ENCODE peak calls at places on chromosomes 1 and 21, in six cellular contexts. One of them, this sample, is unnamed. For H3K4me1, the result is how much of the 10 kb centered on the place peaks cover.

GRCh38 chr1:114737314-114737713 is 20.5 kb downstream of the CSDE1 start:
- DNase-seq in mammary epithelial cell: no peak
- DNase-seq in neural progenitor cell: no peak
- DNase-seq in heart right ventricle: no peak
- DNase-seq in GM12878: no peak
- DNase-seq in IMR-90: no peak
- DNase-seq in this sample: no peak

GRCh38 chr1:67652800-67653199 is 32.2 kb upstream of the GADD45A start:
- DNase-seq in neural progenitor cell: no peak
- DNase-seq in GM12878: no peak
- DNase-seq in mammary epithelial cell: peak
- DNase-seq in IMR-90: peak
- DNase-seq in heart right ventricle: no peak
- DNase-seq in this sample: peak

GRCh38 chr1:64136749-64137568 is 66.5 kb upstream of the UBE2U start:
- DNase-seq in neural progenitor cell: peak
- DNase-seq in heart right ventricle: peak
- DNase-seq in IMR-90: peak
- DNase-seq in mammary epithelial cell: peak
- DNase-seq in GM12878: peak
- DNase-seq in this sample: peak

GRCh38 chr1:17196496-17197180 is 8.3 kb upstream of the PADI1 start:
- DNase-seq in heart right ventricle: no peak
- DNase-seq in GM12878: no peak
- DNase-seq in neural progenitor cell: no peak
- DNase-seq in mammary epithelial cell: no peak
- DNase-seq in IMR-90: no peak
- DNase-seq in this sample: no peak

GRCh38 chr1:164772635-164773034 is 213.7 kb downstream of the PBX1 start:
- DNase-seq in neural progenitor cell: no peak
- DNase-seq in IMR-90: peak
- DNase-seq in mammary epithelial cell: peak
- DNase-seq in heart right ventricle: peak
- DNase-seq in GM12878: no peak
- DNase-seq in this sample: peak

GRCh38 chr1:244705268-244706234 is 52.6 kb downstream of the DESI2 start:
- DNase-seq in neural progenitor cell: no peak
- DNase-seq in IMR-90: no peak
- DNase-seq in heart right ventricle: no peak
- DNase-seq in GM12878: no peak
- DNase-seq in mammary epithelial cell: no peak
- DNase-seq in this sample: no peak

GRCh38 chr1:176954242-176954641 is 210.3 kb downstream of the ASTN1 start:
- DNase-seq in mammary epithelial cell: no peak
- DNase-seq in IMR-90: no peak
- DNase-seq in neural progenitor cell: peak
- DNase-seq in GM12878: no peak
- DNase-seq in heart right ventricle: no peak
- DNase-seq in this sample: no peak

GRCh38 chr1:94606471-94606870 is 64.9 kb upstream of the F3 start:
- DNase-seq in GM12878: no peak
- DNase-seq in heart right ventricle: no peak
- DNase-seq in neural progenitor cell: no peak
- DNase-seq in mammary epithelial cell: no peak
- DNase-seq in IMR-90: no peak
- DNase-seq in this sample: no peak

GRCh38 chr1:7022058-7022457 is 236.8 kb downstream of the CAMTA1 start:
- DNase-seq in neural progenitor cell: no peak
- DNase-seq in mammary epithelial cell: no peak
- DNase-seq in IMR-90: no peak
- DNase-seq in heart right ventricle: no peak
- DNase-seq in GM12878: no peak
- DNase-seq in this sample: no peak

GRCh38 chr1:170044187-170044586 is 30.3 kb downstream of the KIFAP3 start:
- DNase-seq in GM12878: no peak
- DNase-seq in neural progenitor cell: no peak
- DNase-seq in IMR-90: peak
- DNase-seq in mammary epithelial cell: no peak
- DNase-seq in heart right ventricle: no peak
- DNase-seq in this sample: no peak

GRCh38 chr1:59225594-59225993 is 71.3 kb upstream of the FGGY start:
- DNase-seq in heart right ventricle: no peak
- DNase-seq in IMR-90: no peak
- DNase-seq in neural progenitor cell: no peak
- DNase-seq in GM12878: no peak
- DNase-seq in mammary epithelial cell: no peak
- DNase-seq in this sample: no peak

GRCh38 chr1:20398744-20399143 is 87.3 kb downstream of the CAMK2N1 start:
- DNase-seq in mammary epithelial cell: no peak
- DNase-seq in heart right ventricle: no peak
- DNase-seq in neural progenitor cell: no peak
- DNase-seq in GM12878: no peak
- DNase-seq in IMR-90: no peak
- DNase-seq in this sample: no peak

GRCh38 chr1:9128161-9128519 is 762 bp downstream of the GPR157 start:
- DNase-seq in GM12878: no peak
- DNase-seq in heart right ventricle: peak
- DNase-seq in neural progenitor cell: no peak
- DNase-seq in mammary epithelial cell: peak
- DNase-seq in IMR-90: no peak
- DNase-seq in this sample: peak

GRCh38 chr1:115910231-115910630 is 66.1 kb upstream of the SLC22A15 start:
- DNase-seq in mammary epithelial cell: no peak
- DNase-seq in heart right ventricle: no peak
- DNase-seq in IMR-90: no peak
- DNase-seq in GM12878: no peak
- DNase-seq in neural progenitor cell: no peak
- DNase-seq in this sample: no peak

GRCh38 chr1:226066415-226067077 is 4.0 kb downstream of the H3-3A start:
- DNase-seq in GM12878: no peak
- DNase-seq in neural progenitor cell: no peak
- DNase-seq in heart right ventricle: no peak
- DNase-seq in IMR-90: peak
- DNase-seq in mammary epithelial cell: peak
- DNase-seq in this sample: no peak

GRCh38 chr1:94801919-94802546 is 18.1 kb upstream of the SLC44A3 start:
- DNase-seq in heart right ventricle: peak
- DNase-seq in neural progenitor cell: peak
- DNase-seq in GM12878: no peak
- DNase-seq in IMR-90: peak
- DNase-seq in mammary epithelial cell: peak
- DNase-seq in this sample: peak

GRCh38 chr1:9410737-9411297 is 118.1 kb downstream of the SPSB1 start:
- DNase-seq in IMR-90: peak
- DNase-seq in GM12878: peak
- DNase-seq in mammary epithelial cell: peak
- DNase-seq in neural progenitor cell: peak
- DNase-seq in heart right ventricle: no peak
- DNase-seq in this sample: no peak

GRCh38 chr1:150006881-150007401 is 3.6 kb downstream of the OTUD7B start:
- DNase-seq in heart right ventricle: no peak
- DNase-seq in neural progenitor cell: no peak
- DNase-seq in GM12878: no peak
- DNase-seq in mammary epithelial cell: peak
- DNase-seq in IMR-90: peak
- DNase-seq in this sample: peak

GRCh38 chr1:202662081-202662480 is 48.2 kb downstream of the SYT2 start:
- DNase-seq in GM12878: no peak
- DNase-seq in mammary epithelial cell: no peak
- DNase-seq in heart right ventricle: no peak
- DNase-seq in neural progenitor cell: no peak
- DNase-seq in IMR-90: no peak
- DNase-seq in this sample: no peak

GRCh38 chr21:44569861-44570517 is 3.5 kb upstream of the KRTAP10-4 start:
- DNase-seq in GM12878: no peak
- DNase-seq in IMR-90: no peak
- DNase-seq in heart right ventricle: no peak
- DNase-seq in mammary epithelial cell: no peak
- DNase-seq in neural progenitor cell: no peak
- DNase-seq in this sample: no peak

GRCh38 chr21:45532826-45533730 is 9.2 kb downstream of the SLC19A1 start:
- DNase-seq in GM12878: no peak
- DNase-seq in neural progenitor cell: no peak
- DNase-seq in IMR-90: no peak
- DNase-seq in mammary epithelial cell: no peak
- DNase-seq in heart right ventricle: no peak
- DNase-seq in this sample: no peak

GRCh38 chr1:19046972-19047371 is 90.5 kb upstream of the IFFO2 start:
- DNase-seq in IMR-90: no peak
- DNase-seq in heart right ventricle: no peak
- DNase-seq in neural progenitor cell: no peak
- DNase-seq in mammary epithelial cell: no peak
- DNase-seq in GM12878: no peak
- DNase-seq in this sample: no peak

GRCh38 chr1:32949519-32949918 is 15.1 kb downstream of the RNF19B start:
- DNase-seq in neural progenitor cell: no peak
- DNase-seq in GM12878: no peak
- DNase-seq in IMR-90: no peak
- DNase-seq in heart right ventricle: no peak
- DNase-seq in mammary epithelial cell: no peak
- DNase-seq in this sample: no peak

GRCh38 chr1:172320723-172321122 is 99.8 kb upstream of the C1orf105 start:
- DNase-seq in GM12878: no peak
- DNase-seq in IMR-90: peak
- DNase-seq in mammary epithelial cell: no peak
- DNase-seq in neural progenitor cell: no peak
- DNase-seq in heart right ventricle: no peak
- DNase-seq in this sample: no peak

DNA sequence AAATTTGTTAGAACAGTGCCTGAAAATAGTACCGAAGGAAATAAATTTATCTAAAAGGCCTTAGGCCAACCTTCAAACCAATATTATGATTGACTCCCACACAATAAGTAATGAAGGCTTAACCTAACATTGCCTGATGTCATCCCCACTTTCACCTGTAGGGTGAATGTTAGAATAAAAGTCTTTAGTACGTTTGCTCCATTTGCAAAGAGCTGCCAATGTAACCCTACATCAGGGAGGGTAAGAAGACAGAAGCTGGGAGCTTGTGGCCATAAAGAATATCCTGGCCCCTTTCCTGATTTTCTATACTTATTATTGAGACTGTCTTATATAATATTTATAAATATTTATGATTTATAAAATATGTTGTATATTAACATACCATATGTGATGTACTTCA is 661.8 kb upstream of the CXADR start:
- DNase-seq in neural progenitor cell: no peak
- DNase-seq in IMR-90: no peak
- DNase-seq in mammary epithelial cell: no peak
- DNase-seq in GM12878: no peak
- DNase-seq in heart right ventricle: no peak
- DNase-seq in this sample: no peak
- TF ChIP-seq CTCF in neural progenitor cell: peak
- TF ChIP-seq CTCF in IMR-90: no peak
- TF ChIP-seq CTCF in mammary epithelial cell: no peak
- TF ChIP-seq CTCF in GM12878: no peak
- TF ChIP-seq CTCF in heart right ventricle: no peak
- TF ChIP-seq CTCF in this sample: peak

DNA sequence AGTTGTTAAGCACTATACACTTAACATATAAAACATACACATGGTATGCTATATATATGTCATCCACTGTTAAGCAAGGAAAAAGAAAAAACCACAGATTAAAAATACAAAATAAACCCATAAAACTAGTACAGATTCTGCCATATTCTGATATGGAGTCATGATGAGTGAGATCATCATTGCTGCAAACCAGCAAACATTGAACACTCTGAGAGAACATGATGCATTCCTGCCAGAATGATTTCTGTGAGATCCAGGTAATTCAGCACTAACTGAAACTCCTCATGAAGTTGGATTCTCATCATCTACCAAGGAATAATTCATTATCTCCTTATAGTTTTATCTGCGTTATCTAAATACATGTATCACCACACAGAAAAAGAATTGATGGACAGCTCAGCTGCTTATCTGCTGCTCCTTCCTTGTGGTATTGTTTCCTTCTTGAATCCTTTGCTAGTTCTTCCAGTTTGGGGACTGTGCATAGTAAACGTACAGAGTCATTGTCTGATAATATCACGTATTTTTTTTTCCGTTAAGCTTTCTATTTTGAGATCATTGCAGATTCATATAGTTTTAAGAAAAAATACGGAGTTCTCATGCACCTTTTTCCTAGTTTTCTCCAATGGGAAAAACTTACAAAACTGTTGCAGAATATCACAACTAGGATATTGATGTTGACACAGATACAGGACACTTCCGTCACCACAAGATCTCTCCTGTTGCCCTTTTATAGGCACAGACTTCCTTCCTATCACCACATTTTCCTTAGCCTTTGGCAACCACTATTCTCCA is 9.3 kb downstream of the RAB4A start:
- DNase-seq in GM12878: no peak
- DNase-seq in heart right ventricle: no peak
- DNase-seq in IMR-90: no peak
- DNase-seq in neural progenitor cell: no peak
- DNase-seq in mammary epithelial cell: no peak
- DNase-seq in this sample: no peak
- H3K4me1 ChIP-seq in GM12878: under half
- H3K4me1 ChIP-seq in heart right ventricle: under half
- H3K4me1 ChIP-seq in IMR-90: under half
- H3K4me1 ChIP-seq in neural progenitor cell: under half
- H3K4me1 ChIP-seq in mammary epithelial cell: under half
- H3K4me1 ChIP-seq in this sample: under half

GRCh38 chr1:119276558-119276957 is 92.0 kb upstream of the HAO2 start:
- DNase-seq in GM12878: no peak
- DNase-seq in IMR-90: no peak
- DNase-seq in heart right ventricle: no peak
- DNase-seq in neural progenitor cell: peak
- DNase-seq in mammary epithelial cell: peak
- DNase-seq in this sample: peak
- TF ChIP-seq CTCF in GM12878: peak
- TF ChIP-seq CTCF in IMR-90: no peak
- TF ChIP-seq CTCF in heart right ventricle: no peak
- TF ChIP-seq CTCF in neural progenitor cell: peak
- TF ChIP-seq CTCF in mammary epithelial cell: peak
- TF ChIP-seq CTCF in this sample: peak

GRCh38 chr1:214454619-214455396 is 96.6 kb downstream of the PTPN14 start:
- DNase-seq in IMR-90: peak
- DNase-seq in mammary epithelial cell: peak
- DNase-seq in GM12878: no peak
- DNase-seq in heart right ventricle: no peak
- DNase-seq in neural progenitor cell: no peak
- DNase-seq in this sample: peak
- H3K4me1 ChIP-seq in IMR-90: under half
- H3K4me1 ChIP-seq in mammary epithelial cell: half or more
- H3K4me1 ChIP-seq in GM12878: under half
- H3K4me1 ChIP-seq in heart right ventricle: half or more
- H3K4me1 ChIP-seq in neural progenitor cell: under half
- H3K4me1 ChIP-seq in this sample: half or more

GRCh38 chr1:117815926-117816325 is 113.5 kb downstream of the GDAP2 start:
- DNase-seq in IMR-90: no peak
- DNase-seq in GM12878: no peak
- DNase-seq in mammary epithelial cell: no peak
- DNase-seq in heart right ventricle: no peak
- DNase-seq in neural progenitor cell: no peak
- DNase-seq in this sample: no peak
- TF ChIP-seq CTCF in IMR-90: no peak
- TF ChIP-seq CTCF in GM12878: no peak
- TF ChIP-seq CTCF in mammary epithelial cell: peak
- TF ChIP-seq CTCF in heart right ventricle: no peak
- TF ChIP-seq CTCF in neural progenitor cell: no peak
- TF ChIP-seq CTCF in this sample: peak